ENCODE peak calls at places on chromosomes 6 and 20, in six cellular contexts. H is H1, N is Calu3, K is IMR-90, Y is lower lobe of right lung, T is GM13977. M is an unnamed sample.

GRCh38 chr20:12966468-12967085 is 42.2 kb upstream of the SPTLC3 start:
- DNase-seq in Y (no peak), K (peak), H (no peak), T (no peak), N (no peak), M (no peak)

GRCh38 chr20:58584051-58584824 is 66.8 kb upstream of the STX16 start:
- DNase-seq in H (no peak), K (no peak), N (no peak), T (no peak), Y (no peak), M (no peak)

GRCh38 chr20:2337142-2337541 is 41.3 kb downstream of the TGM3 start:
- DNase-seq in T (no peak), Y (no peak), K (no peak), N (no peak), H (no peak), M (no peak)

GRCh38 chr6:4491501-4492260 is 284.5 kb upstream of the CDYL start:
- DNase-seq in H (no peak), Y (no peak), T (no peak), K (peak), N (no peak), M (no peak)

GRCh38 chr20:62804021-62804631 is 509 bp upstream of the OGFR start:
- DNase-seq in N (no peak), Y (no peak), H (no peak), T (no peak), K (no peak), M (peak)

GRCh38 chr6:29447670-29448069 is 8.6 kb downstream of the OR10C1 start:
- DNase-seq in H (peak), N (no peak), Y (no peak), T (no peak), K (no peak), M (no peak)

GRCh38 chr20:56414842-56415765 is 3.0 kb downstream of the CASS4 start:
- DNase-seq in H (no peak), K (peak), T (no peak), N (no peak), Y (no peak), M (no peak)

GRCh38 chr6:20402181-20403079 is 751 bp downstream of the E2F3 start:
- DNase-seq in K (no peak), T (peak), H (no peak), Y (peak), N (peak), M (peak)

GRCh38 chr6:62891065-62891647 is 320.1 kb upstream of the FKBP1C start:
- DNase-seq in T (no peak), K (no peak), N (peak), Y (no peak), H (no peak), M (peak)

GRCh38 chr6:158347335-158347734 is 35.1 kb downstream of the TULP4 start:
- DNase-seq in K (no peak), Y (no peak), N (no peak), T (no peak), H (no peak), M (no peak)

GRCh38 chr6:134065706-134066105 is 13.3 kb upstream of the SLC2A12 start:
- DNase-seq in H (no peak), T (peak), N (peak), K (peak), Y (no peak), M (peak)

GRCh38 chr6:53593001-53593488 is 48.1 kb upstream of the GCLC start:
- DNase-seq in N (no peak), H (no peak), K (peak), Y (no peak), T (no peak), M (no peak)

GRCh38 chr6:360791-361373 is 30.7 kb upstream of the IRF4 start:
- DNase-seq in K (no peak), H (no peak), Y (peak), N (no peak), T (no peak), M (no peak)

GRCh38 chr6:43835872-43836419 is 65.9 kb downstream of the VEGFA start:
- DNase-seq in K (peak), H (no peak), N (no peak), Y (no peak), T (no peak), M (no peak)

GRCh38 chr6:159100011-159100788 is 55.4 kb upstream of the TAGAP start:
- DNase-seq in Y (no peak), H (no peak), T (no peak), K (no peak), N (no peak), M (no peak)

GRCh38 chr6:131792091-131792496 is 15.7 kb upstream of the ENPP1 start:
- DNase-seq in Y (no peak), T (no peak), N (no peak), H (no peak), K (peak), M (no peak)
- TF ChIP-seq CTCF in Y (no peak), T (no peak), N (no peak), H (peak), K (no peak), M (no peak)

GRCh38 chr20:39885975-39886649 is 802.9 kb downstream of the MAFB start:
- DNase-seq in K (peak), Y (peak), N (peak), H (peak), T (peak), M (peak)
- TF ChIP-seq CTCF in K (peak), Y (peak), N (peak), H (peak), T (peak), M (peak)

GRCh38 chr6:36735110-36735971 is 37.7 kb downstream of the RAB44 start:
- DNase-seq in H (no peak), N (no peak), T (peak), Y (peak), K (peak), M (peak)
- TF ChIP-seq CTCF in H (no peak), N (no peak), T (no peak), Y (no peak), K (peak), M (no peak)

GRCh38 chr20:41192575-41192974 is 55.2 kb downstream of the PLCG1 start:
- DNase-seq in Y (no peak), K (no peak), H (no peak), N (no peak), T (no peak), M (no peak)
- TF ChIP-seq CTCF in Y (no peak), K (no peak), H (peak), N (no peak), T (no peak), M (no peak)

GRCh38 chr20:44093249-44093582 is 93.8 kb downstream of the JPH2 start:
- DNase-seq in N (no peak), T (no peak), H (no peak), Y (no peak), K (no peak), M (no peak)
- TF ChIP-seq CTCF in N (no peak), T (no peak), H (no peak), Y (no peak), K (no peak), M (no peak)

GRCh38 chr6:112947507-112947906 is 600.4 kb downstream of the RFPL4B start:
- DNase-seq in H (no peak), N (no peak), K (no peak), Y (no peak), T (no peak), M (no peak)
- TF ChIP-seq CTCF in H (no peak), N (no peak), K (no peak), Y (no peak), T (no peak), M (no peak)

GRCh38 chr20:34829191-34829590 is 3.7 kb upstream of the NCOA6 start:
- DNase-seq in T (no peak), H (no peak), N (no peak), Y (no peak), K (no peak), M (no peak)

GRCh38 chr20:34834459-34834893 is 9.0 kb upstream of the NCOA6 start:
- DNase-seq in H (no peak), N (no peak), K (peak), T (peak), Y (no peak), M (peak)
- TF ChIP-seq CTCF in H (no peak), N (peak), K (peak), T (peak), Y (peak), M (no peak)

M was measured in GM20000.